ENCODE peak calls at places on chromosomes 7 and 10, in five cellular contexts. One of them, this sample, is unnamed. For H3K4me1, the result is how much of the 10 kb centered on the place peaks cover.

GRCh38 chr7:76074972-76075370 is 27.1 kb downstream of the MDH2 start:
- DNase-seq in sigmoid colon: no peak
- DNase-seq in prostate gland: no peak
- DNase-seq in upper lobe of left lung: no peak
- DNase-seq in H1: no peak
- DNase-seq in this sample: no peak

GRCh38 chr10:113517893-113518240 is 35.0 kb upstream of the HABP2 start:
- DNase-seq in sigmoid colon: no peak
- DNase-seq in prostate gland: no peak
- DNase-seq in upper lobe of left lung: peak
- DNase-seq in H1: no peak
- DNase-seq in this sample: no peak

GRCh38 chr10:88693392-88694020 is 12.5 kb upstream of the LIPK start:
- DNase-seq in sigmoid colon: no peak
- DNase-seq in prostate gland: no peak
- DNase-seq in upper lobe of left lung: no peak
- DNase-seq in H1: no peak
- DNase-seq in this sample: no peak

GRCh38 chr10:387949-388660 is 252.8 kb downstream of the ZMYND11 start:
- DNase-seq in sigmoid colon: peak
- DNase-seq in prostate gland: no peak
- DNase-seq in upper lobe of left lung: no peak
- DNase-seq in H1: no peak
- DNase-seq in this sample: no peak

GRCh38 chr7:39845011-39845410 is 105.0 kb upstream of the CDK13 start:
- DNase-seq in sigmoid colon: no peak
- DNase-seq in prostate gland: no peak
- DNase-seq in upper lobe of left lung: no peak
- DNase-seq in H1: no peak
- DNase-seq in this sample: no peak

GRCh38 chr7:15947749-15948148 is 261.3 kb upstream of the MEOX2 start:
- DNase-seq in sigmoid colon: no peak
- DNase-seq in prostate gland: no peak
- DNase-seq in upper lobe of left lung: no peak
- DNase-seq in H1: no peak
- DNase-seq in this sample: no peak

GRCh38 chr7:41984888-41985287 is 252.1 kb downstream of the GLI3 start:
- DNase-seq in sigmoid colon: no peak
- DNase-seq in prostate gland: no peak
- DNase-seq in upper lobe of left lung: no peak
- DNase-seq in H1: no peak
- DNase-seq in this sample: no peak

GRCh38 chr7:123675092-123675473 is 19.4 kb downstream of the LMOD2 start:
- DNase-seq in sigmoid colon: no peak
- DNase-seq in prostate gland: no peak
- DNase-seq in upper lobe of left lung: no peak
- DNase-seq in H1: no peak
- DNase-seq in this sample: no peak

GRCh38 chr10:71545001-71545400 is 148.3 kb downstream of the CDH23 start:
- DNase-seq in sigmoid colon: no peak
- DNase-seq in prostate gland: no peak
- DNase-seq in upper lobe of left lung: no peak
- DNase-seq in H1: no peak
- DNase-seq in this sample: no peak

GRCh38 chr10:83954193-83954794 is 185.0 kb upstream of the GHITM start:
- DNase-seq in sigmoid colon: no peak
- DNase-seq in prostate gland: no peak
- DNase-seq in upper lobe of left lung: no peak
- DNase-seq in H1: no peak
- DNase-seq in this sample: no peak

GRCh38 chr10:74922921-74923320 is 96.5 kb downstream of the KAT6B start:
- DNase-seq in sigmoid colon: no peak
- DNase-seq in prostate gland: no peak
- DNase-seq in upper lobe of left lung: no peak
- DNase-seq in H1: no peak
- DNase-seq in this sample: no peak

GRCh38 chr10:126253613-126254002 is 134.7 kb downstream of the ADAM12 start:
- DNase-seq in sigmoid colon: no peak
- DNase-seq in prostate gland: no peak
- DNase-seq in upper lobe of left lung: no peak
- DNase-seq in H1: no peak
- DNase-seq in this sample: no peak

GRCh38 chr10:127964644-127965043 is 57.7 kb downstream of the PTPRE start:
- DNase-seq in sigmoid colon: no peak
- DNase-seq in prostate gland: no peak
- DNase-seq in upper lobe of left lung: no peak
- DNase-seq in H1: no peak
- DNase-seq in this sample: no peak

GRCh38 chr10:3452234-3452633 is 279.7 kb upstream of the PITRM1 start:
- DNase-seq in sigmoid colon: no peak
- DNase-seq in prostate gland: no peak
- DNase-seq in upper lobe of left lung: no peak
- DNase-seq in H1: no peak
- DNase-seq in this sample: no peak

GRCh38 chr7:143901360-143901709 is 641 bp downstream of the TCAF1 start:
- DNase-seq in sigmoid colon: peak
- DNase-seq in prostate gland: peak
- DNase-seq in upper lobe of left lung: peak
- DNase-seq in H1: no peak
- DNase-seq in this sample: no peak

GRCh38 chr10:88243847-88244730 is 339.0 kb downstream of the RNLS start:
- DNase-seq in sigmoid colon: no peak
- DNase-seq in prostate gland: no peak
- DNase-seq in upper lobe of left lung: no peak
- DNase-seq in H1: no peak
- DNase-seq in this sample: no peak

GRCh38 chr7:47573758-47574472 is 8.0 kb downstream of the TNS3 start:
- DNase-seq in sigmoid colon: no peak
- DNase-seq in prostate gland: no peak
- DNase-seq in upper lobe of left lung: peak
- DNase-seq in H1: no peak
- DNase-seq in this sample: no peak

GRCh38 chr7:6237002-6237401 is 35.4 kb downstream of the CYTH3 start:
- DNase-seq in sigmoid colon: no peak
- DNase-seq in prostate gland: no peak
- DNase-seq in upper lobe of left lung: no peak
- DNase-seq in H1: no peak
- DNase-seq in this sample: no peak

GRCh38 chr10:48604408-48605263 is at the start of gene ARHGAP22:
- DNase-seq in sigmoid colon: peak
- DNase-seq in prostate gland: no peak
- DNase-seq in upper lobe of left lung: peak
- DNase-seq in H1: no peak
- DNase-seq in this sample: peak

GRCh38 chr7:47453093-47454056 is 128.5 kb downstream of the TNS3 start:
- DNase-seq in sigmoid colon: peak
- DNase-seq in prostate gland: peak
- DNase-seq in upper lobe of left lung: peak
- DNase-seq in H1: no peak
- DNase-seq in this sample: no peak

GRCh38 chr7:21383217-21383832 is 44.6 kb upstream of the SP4 start:
- DNase-seq in sigmoid colon: no peak
- DNase-seq in prostate gland: no peak
- DNase-seq in upper lobe of left lung: no peak
- DNase-seq in H1: no peak
- DNase-seq in this sample: no peak

GRCh38 chr7:15667999-15668398 is 18.5 kb downstream of the MEOX2 start:
- DNase-seq in sigmoid colon: no peak
- DNase-seq in prostate gland: no peak
- DNase-seq in upper lobe of left lung: no peak
- DNase-seq in H1: no peak
- DNase-seq in this sample: no peak

GRCh38 chr7:48876087-48876486 is 48.3 kb upstream of the CDC14C start:
- DNase-seq in sigmoid colon: no peak
- DNase-seq in prostate gland: no peak
- DNase-seq in upper lobe of left lung: no peak
- DNase-seq in H1: no peak
- DNase-seq in this sample: no peak

GRCh38 chr10:88076027-88076880 is 212.8 kb downstream of the PTEN start:
- DNase-seq in sigmoid colon: no peak
- DNase-seq in prostate gland: peak
- DNase-seq in upper lobe of left lung: no peak
- DNase-seq in H1: no peak
- DNase-seq in this sample: no peak

GRCh38 chr7:44980393-44981034 is 1.7 kb upstream of the MYO1G start:
- DNase-seq in sigmoid colon: no peak
- DNase-seq in prostate gland: no peak
- DNase-seq in upper lobe of left lung: peak
- DNase-seq in H1: no peak
- DNase-seq in this sample: no peak

GRCh38 chr10:76442113-76442512 is 1010.7 kb downstream of the LRMDA start:
- DNase-seq in sigmoid colon: no peak
- DNase-seq in prostate gland: no peak
- DNase-seq in upper lobe of left lung: no peak
- DNase-seq in H1: no peak
- DNase-seq in this sample: no peak

GRCh38 chr10:25888627-25889026 is 45.4 kb upstream of the MYO3A start:
- DNase-seq in sigmoid colon: no peak
- DNase-seq in prostate gland: no peak
- DNase-seq in upper lobe of left lung: no peak
- DNase-seq in H1: no peak
- DNase-seq in this sample: no peak

GRCh38 chr10:98300526-98300925 is 32.5 kb upstream of the LOXL4 start:
- DNase-seq in sigmoid colon: no peak
- DNase-seq in prostate gland: no peak
- DNase-seq in upper lobe of left lung: no peak
- DNase-seq in H1: no peak
- DNase-seq in this sample: no peak

GRCh38 chr7:23415198-23415597 is 55.1 kb downstream of the IGF2BP3 start:
- DNase-seq in sigmoid colon: no peak
- DNase-seq in prostate gland: no peak
- DNase-seq in upper lobe of left lung: no peak
- DNase-seq in H1: no peak
- DNase-seq in this sample: no peak

GRCh38 chr10:369441-370221 is 234.4 kb downstream of the ZMYND11 start:
- DNase-seq in sigmoid colon: peak
- DNase-seq in prostate gland: no peak
- DNase-seq in upper lobe of left lung: no peak
- DNase-seq in H1: no peak
- DNase-seq in this sample: no peak

GRCh38 chr7:132536646-132537395 is 39.4 kb downstream of the PLXNA4 start:
- DNase-seq in sigmoid colon: no peak
- DNase-seq in prostate gland: no peak
- DNase-seq in upper lobe of left lung: no peak
- DNase-seq in H1: no peak
- DNase-seq in this sample: no peak

GRCh38 chr7:133040178-133040577 is 41.7 kb downstream of the CHCHD3 start:
- DNase-seq in sigmoid colon: no peak
- DNase-seq in prostate gland: no peak
- DNase-seq in upper lobe of left lung: no peak
- DNase-seq in H1: no peak
- DNase-seq in this sample: no peak

GRCh38 chr10:71834343-71834674 is 16.7 kb downstream of the PSAP start:
- DNase-seq in sigmoid colon: no peak
- DNase-seq in prostate gland: no peak
- DNase-seq in upper lobe of left lung: no peak
- DNase-seq in H1: no peak
- DNase-seq in this sample: no peak

GRCh38 chr10:79392506-79393176 is 45.4 kb downstream of the PPIF start:
- DNase-seq in sigmoid colon: peak
- DNase-seq in prostate gland: no peak
- DNase-seq in upper lobe of left lung: no peak
- DNase-seq in H1: no peak
- DNase-seq in this sample: no peak

GRCh38 chr7:151012921-151013347 is 11.4 kb downstream of the ATG9B start:
- DNase-seq in sigmoid colon: peak
- DNase-seq in prostate gland: no peak
- DNase-seq in upper lobe of left lung: no peak
- DNase-seq in H1: no peak
- DNase-seq in this sample: no peak

GRCh38 chr7:101754432-101755159 is 62.8 kb upstream of the CUX1 start:
- DNase-seq in sigmoid colon: no peak
- DNase-seq in prostate gland: no peak
- DNase-seq in upper lobe of left lung: no peak
- DNase-seq in H1: no peak
- DNase-seq in this sample: no peak

GRCh38 chr7:96219382-96220130 is 102.3 kb downstream of the SLC25A13 start:
- DNase-seq in sigmoid colon: no peak
- DNase-seq in prostate gland: no peak
- DNase-seq in upper lobe of left lung: no peak
- DNase-seq in H1: no peak
- DNase-seq in this sample: no peak

GRCh38 chr7:37369904-37370303 is 78.8 kb downstream of the ELMO1 start:
- DNase-seq in sigmoid colon: no peak
- DNase-seq in prostate gland: no peak
- DNase-seq in upper lobe of left lung: no peak
- DNase-seq in H1: no peak
- DNase-seq in this sample: no peak

GRCh38 chr10:122421054-122421625 is 33.3 kb upstream of the ARMS2 start:
- DNase-seq in sigmoid colon: no peak
- DNase-seq in prostate gland: no peak
- DNase-seq in upper lobe of left lung: no peak
- DNase-seq in H1: no peak
- DNase-seq in this sample: no peak
- H3K4me1 ChIP-seq in sigmoid colon: under half
- H3K4me1 ChIP-seq in prostate gland: under half
- H3K4me1 ChIP-seq in upper lobe of left lung: under half
- H3K4me1 ChIP-seq in H1: under half
- H3K4me1 ChIP-seq in this sample: under half

GRCh38 chr7:13933106-13933505 is 56.4 kb downstream of the ETV1 start:
- DNase-seq in sigmoid colon: no peak
- DNase-seq in prostate gland: no peak
- DNase-seq in upper lobe of left lung: no peak
- DNase-seq in H1: no peak
- DNase-seq in this sample: no peak
- TF ChIP-seq POLR2AphosphoS5 in sigmoid colon: no peak
- TF ChIP-seq POLR2AphosphoS5 in prostate gland: no peak
- TF ChIP-seq POLR2AphosphoS5 in upper lobe of left lung: no peak
- TF ChIP-seq POLR2AphosphoS5 in H1: no peak
- TF ChIP-seq POLR2AphosphoS5 in this sample: no peak

GRCh38 chr10:50565301-50566083 is 58.3 kb downstream of the SGMS1 start:
- DNase-seq in sigmoid colon: no peak
- DNase-seq in prostate gland: no peak
- DNase-seq in upper lobe of left lung: no peak
- DNase-seq in H1: no peak
- DNase-seq in this sample: no peak

GRCh38 chr10:50561816-50562215 is 61.9 kb downstream of the SGMS1 start:
- DNase-seq in sigmoid colon: no peak
- DNase-seq in prostate gland: no peak
- DNase-seq in upper lobe of left lung: no peak
- DNase-seq in H1: no peak
- DNase-seq in this sample: no peak

GRCh38 chr10:50567384-50567783 is 56.4 kb downstream of the SGMS1 start:
- DNase-seq in sigmoid colon: no peak
- DNase-seq in prostate gland: no peak
- DNase-seq in upper lobe of left lung: no peak
- DNase-seq in H1: no peak
- DNase-seq in this sample: no peak

GRCh38 chr10:50563906-50564305 is 59.9 kb downstream of the SGMS1 start:
- DNase-seq in sigmoid colon: no peak
- DNase-seq in prostate gland: no peak
- DNase-seq in upper lobe of left lung: no peak
- DNase-seq in H1: peak
- DNase-seq in this sample: no peak

GRCh38 chr10:50566150-50566549 is 57.6 kb downstream of the SGMS1 start:
- DNase-seq in sigmoid colon: no peak
- DNase-seq in prostate gland: no peak
- DNase-seq in upper lobe of left lung: no peak
- DNase-seq in H1: no peak
- DNase-seq in this sample: no peak
- H3K4me1 ChIP-seq in sigmoid colon: under half
- H3K4me1 ChIP-seq in prostate gland: under half
- H3K4me1 ChIP-seq in upper lobe of left lung: under half
- H3K4me1 ChIP-seq in H1: under half
- H3K4me1 ChIP-seq in this sample: under half

GRCh38 chr10:14429043-14429713 is 98.5 kb upstream of the FRMD4A start:
- DNase-seq in sigmoid colon: no peak
- DNase-seq in prostate gland: no peak
- DNase-seq in upper lobe of left lung: no peak
- DNase-seq in H1: peak
- DNase-seq in this sample: no peak
- TF ChIP-seq POLR2AphosphoS5 in sigmoid colon: no peak
- TF ChIP-seq POLR2AphosphoS5 in prostate gland: no peak
- TF ChIP-seq POLR2AphosphoS5 in upper lobe of left lung: no peak
- TF ChIP-seq POLR2AphosphoS5 in H1: no peak
- TF ChIP-seq POLR2AphosphoS5 in this sample: no peak

This sample was measured in vagina.